ENCODE peak calls at places on chromosome 2, in five cellular contexts. X is CD4-positive, alpha-beta T cell; B is mucosa of descending colon; O is DMS79 treated with DMSO at 0.1 percent for 48 hours; Q is ACHN. L is an unnamed sample.

GRCh38 chr2:26757873-26758789 is 6.0 kb upstream of the SLC35F6 start:
- DNase-seq in O (no peak), X (no peak), B (no peak), Q (peak), L (peak)

GRCh38 chr2:231427116-231427515 is 31.6 kb downstream of the B3GNT7 start:
- DNase-seq in B (no peak), X (no peak), O (no peak), Q (no peak), L (no peak)

GRCh38 chr2:119028327-119029174 is 86.6 kb downstream of the MARCO start:
- DNase-seq in B (no peak), Q (peak), O (no peak), X (no peak), L (no peak)

GRCh38 chr2:186309901-186310300 is 176.2 kb upstream of the ZC3H15 start:
- DNase-seq in Q (no peak), X (no peak), B (no peak), O (no peak), L (no peak)

GRCh38 chr2:28202718-28203117 is 189.9 kb upstream of the FOSL2 start:
- DNase-seq in X (no peak), Q (no peak), B (no peak), O (no peak), L (peak)

GRCh38 chr2:138827426-138828054 is 47.4 kb upstream of the NXPH2 start:
- DNase-seq in B (no peak), X (no peak), Q (peak), O (peak), L (no peak)

GRCh38 chr2:237929979-237930378 is 36.8 kb upstream of the UBE2F start:
- DNase-seq in X (no peak), O (no peak), B (no peak), Q (no peak), L (no peak)

GRCh38 chr2:70344195-70344594 is 42.3 kb upstream of the FAM136A start:
- DNase-seq in B (no peak), Q (no peak), X (no peak), O (no peak), L (no peak)

GRCh38 chr2:150438654-150439053 is 48.8 kb downstream of the RND3 start:
- DNase-seq in X (no peak), O (no peak), B (no peak), Q (peak), L (no peak)

GRCh38 chr2:236499691-236500573 is 69.7 kb upstream of the ACKR3 start:
- DNase-seq in B (no peak), O (no peak), Q (no peak), X (no peak), L (no peak)

GRCh38 chr2:64594563-64594989 is 59.1 kb downstream of the SERTAD2 start:
- DNase-seq in X (no peak), Q (peak), B (no peak), O (no peak), L (no peak)

GRCh38 chr2:229387815-229388214 is 116.7 kb upstream of the PID1 start:
- DNase-seq in X (no peak), Q (no peak), O (no peak), B (no peak), L (no peak)

GRCh38 chr2:108538000-108538625 is 3.8 kb downstream of the LIMS1 start:
- DNase-seq in O (no peak), B (no peak), X (no peak), Q (no peak), L (no peak)

GRCh38 chr2:72971036-72971435 is 53.7 kb downstream of the EMX1 start:
- DNase-seq in Q (no peak), O (no peak), X (no peak), B (peak), L (no peak)

GRCh38 chr2:12774381-12774780 is 57.6 kb downstream of the TRIB2 start:
- DNase-seq in O (no peak), X (no peak), B (no peak), Q (no peak), L (no peak)

GRCh38 chr2:71846669-71847291 is 300.9 kb downstream of the CYP26B1 start:
- DNase-seq in B (no peak), O (no peak), Q (no peak), X (no peak), L (no peak)

GRCh38 chr2:80016166-80016565 is 288.4 kb downstream of the LRRTM1 start:
- DNase-seq in X (no peak), B (no peak), Q (no peak), O (no peak), L (no peak)

GRCh38 chr2:111202266-111203040 is 81.7 kb downstream of the BCL2L11 start:
- DNase-seq in B (no peak), X (no peak), O (peak), Q (no peak), L (no peak)

GRCh38 chr2:176463527-176463926 is 194.3 kb downstream of the MTX2 start:
- DNase-seq in O (no peak), X (no peak), B (no peak), Q (no peak), L (no peak)

GRCh38 chr2:51220080-51220479 is 188.1 kb upstream of the NRXN1 start:
- DNase-seq in O (no peak), Q (no peak), X (no peak), B (no peak), L (no peak)

GRCh38 chr2:38194751-38195150 is 118.8 kb upstream of the CYP1B1 start:
- DNase-seq in X (no peak), O (no peak), B (no peak), Q (no peak), L (no peak)

GRCh38 chr2:240430595-240430994 is 4.9 kb upstream of the GPC1 start:
- DNase-seq in B (no peak), Q (no peak), X (no peak), O (no peak), L (no peak)

GRCh38 chr2:148674063-148675020 is 29.8 kb downstream of the EPC2 start:
- DNase-seq in X (peak), Q (peak), B (no peak), O (no peak), L (peak)

GRCh38 chr2:168851674-168852320 is 38.4 kb downstream of the SPC25 start:
- DNase-seq in X (no peak), B (no peak), Q (peak), O (peak), L (no peak)

GRCh38 chr2:74092236-74092635 is 55.5 kb downstream of the BOLA3 start:
- DNase-seq in O (no peak), X (no peak), B (no peak), Q (no peak), L (no peak)

L was measured in Peyer's patch.